ENCODE peak calls at places on chromosomes 12 and 14, in six cellular contexts. One of them, this sample, is unnamed. For H4K20me1, the result is how much of the 10 kb centered on the place peaks cover.

GRCh38 chr14:104140213-104140462 is 1.8 kb downstream of the KIF26A start:
- DNase-seq in DND-41: no peak
- DNase-seq in H9: no peak
- DNase-seq in GM23248: no peak
- DNase-seq in astrocyte: no peak
- DNase-seq in IMR-90: no peak
- DNase-seq in this sample: no peak

GRCh38 chr12:76083761-76084276 is 666 bp downstream of the NAP1L1 start:
- DNase-seq in H9: peak
- DNase-seq in IMR-90: peak
- DNase-seq in astrocyte: peak
- DNase-seq in GM23248: peak
- DNase-seq in DND-41: peak
- DNase-seq in this sample: peak

GRCh38 chr12:7075931-7076330 is 15.4 kb downstream of the C1S start:
- DNase-seq in GM23248: peak
- DNase-seq in H9: no peak
- DNase-seq in IMR-90: peak
- DNase-seq in DND-41: no peak
- DNase-seq in astrocyte: no peak
- DNase-seq in this sample: peak

GRCh38 chr12:78584695-78585094 is 279.9 kb upstream of the SYT1 start:
- DNase-seq in DND-41: no peak
- DNase-seq in astrocyte: no peak
- DNase-seq in H9: peak
- DNase-seq in GM23248: peak
- DNase-seq in IMR-90: peak
- DNase-seq in this sample: peak

GRCh38 chr12:7859552-7859951 is 13.2 kb downstream of the SLC2A14 start:
- DNase-seq in astrocyte: peak
- DNase-seq in GM23248: peak
- DNase-seq in DND-41: no peak
- DNase-seq in IMR-90: peak
- DNase-seq in H9: no peak
- DNase-seq in this sample: peak

GRCh38 chr14:105141026-105141425 is 27.6 kb downstream of the JAG2 start:
- DNase-seq in astrocyte: no peak
- DNase-seq in IMR-90: no peak
- DNase-seq in GM23248: no peak
- DNase-seq in DND-41: no peak
- DNase-seq in H9: peak
- DNase-seq in this sample: no peak

GRCh38 chr12:65742481-65742971 is 81.8 kb upstream of the HMGA2 start:
- DNase-seq in H9: no peak
- DNase-seq in astrocyte: peak
- DNase-seq in GM23248: peak
- DNase-seq in DND-41: no peak
- DNase-seq in IMR-90: peak
- DNase-seq in this sample: peak

GRCh38 chr14:77599894-77600293 is 16.5 kb downstream of the SPTLC2 start:
- DNase-seq in GM23248: no peak
- DNase-seq in H9: no peak
- DNase-seq in astrocyte: peak
- DNase-seq in IMR-90: no peak
- DNase-seq in DND-41: no peak
- DNase-seq in this sample: no peak

GRCh38 chr14:68780358-68781160 is 12.3 kb downstream of the ZFP36L1 start:
- DNase-seq in GM23248: peak
- DNase-seq in DND-41: peak
- DNase-seq in IMR-90: peak
- DNase-seq in H9: no peak
- DNase-seq in astrocyte: peak
- DNase-seq in this sample: peak

GRCh38 chr14:55354500-55354899 is 57.1 kb downstream of the ATG14 start:
- DNase-seq in IMR-90: peak
- DNase-seq in H9: peak
- DNase-seq in DND-41: peak
- DNase-seq in astrocyte: peak
- DNase-seq in GM23248: peak
- DNase-seq in this sample: peak

GRCh38 chr12:52434096-52434733 is at the start of gene KRT75:
- DNase-seq in H9: peak
- DNase-seq in IMR-90: no peak
- DNase-seq in GM23248: peak
- DNase-seq in astrocyte: peak
- DNase-seq in DND-41: no peak
- DNase-seq in this sample: no peak

GRCh38 chr12:80442426-80443222 is 1.4 kb upstream of the PTPRQ start:
- DNase-seq in DND-41: no peak
- DNase-seq in IMR-90: peak
- DNase-seq in H9: no peak
- DNase-seq in GM23248: no peak
- DNase-seq in astrocyte: peak
- DNase-seq in this sample: peak

GRCh38 chr12:94587266-94588241 is 62.8 kb downstream of the TMCC3 start:
- DNase-seq in IMR-90: no peak
- DNase-seq in astrocyte: no peak
- DNase-seq in H9: no peak
- DNase-seq in DND-41: no peak
- DNase-seq in GM23248: no peak
- DNase-seq in this sample: no peak

GRCh38 chr14:95527392-95528002 is 7.4 kb upstream of the GLRX5 start:
- DNase-seq in H9: no peak
- DNase-seq in DND-41: peak
- DNase-seq in IMR-90: peak
- DNase-seq in astrocyte: peak
- DNase-seq in GM23248: peak
- DNase-seq in this sample: peak

GRCh38 chr12:76199808-76200207 is 115.3 kb upstream of the NAP1L1 start:
- DNase-seq in astrocyte: peak
- DNase-seq in H9: no peak
- DNase-seq in IMR-90: peak
- DNase-seq in GM23248: peak
- DNase-seq in DND-41: no peak
- DNase-seq in this sample: peak

GRCh38 chr14:49428076-49428475 is 158.1 kb downstream of the RPS29 start:
- DNase-seq in astrocyte: no peak
- DNase-seq in DND-41: no peak
- DNase-seq in GM23248: no peak
- DNase-seq in H9: no peak
- DNase-seq in IMR-90: no peak
- DNase-seq in this sample: no peak

GRCh38 chr12:122939151-122939550 is 27.1 kb downstream of the ABCB9 start:
- DNase-seq in astrocyte: no peak
- DNase-seq in GM23248: no peak
- DNase-seq in DND-41: no peak
- DNase-seq in IMR-90: no peak
- DNase-seq in H9: no peak
- DNase-seq in this sample: no peak

GRCh38 chr14:86035882-86036281 is 505.9 kb downstream of the FLRT2 start:
- DNase-seq in IMR-90: no peak
- DNase-seq in DND-41: no peak
- DNase-seq in H9: peak
- DNase-seq in astrocyte: no peak
- DNase-seq in GM23248: peak
- DNase-seq in this sample: peak

GRCh38 chr12:103503546-103504480 is 8.0 kb upstream of the C12orf42 start:
- DNase-seq in DND-41: peak
- DNase-seq in IMR-90: no peak
- DNase-seq in astrocyte: no peak
- DNase-seq in GM23248: no peak
- DNase-seq in H9: peak
- DNase-seq in this sample: no peak

GRCh38 chr14:20278414-20278813 is 27.3 kb downstream of the TTC5 start:
- DNase-seq in GM23248: no peak
- DNase-seq in DND-41: peak
- DNase-seq in H9: no peak
- DNase-seq in astrocyte: no peak
- DNase-seq in IMR-90: peak
- DNase-seq in this sample: peak

GRCh38 chr14:51607677-51608076 is 44.0 kb upstream of the FRMD6 start:
- DNase-seq in GM23248: peak
- DNase-seq in astrocyte: no peak
- DNase-seq in DND-41: no peak
- DNase-seq in IMR-90: peak
- DNase-seq in H9: no peak
- DNase-seq in this sample: peak

GRCh38 chr14:50403433-50403832 is 6.8 kb upstream of the CDKL1 start:
- DNase-seq in GM23248: peak
- DNase-seq in astrocyte: no peak
- DNase-seq in DND-41: no peak
- DNase-seq in H9: no peak
- DNase-seq in IMR-90: peak
- DNase-seq in this sample: no peak

GRCh38 chr12:13817131-13817530 is 164.3 kb downstream of the GRIN2B start:
- DNase-seq in DND-41: no peak
- DNase-seq in astrocyte: no peak
- DNase-seq in GM23248: peak
- DNase-seq in IMR-90: no peak
- DNase-seq in H9: no peak
- DNase-seq in this sample: no peak

GRCh38 chr12:10211101-10211974 is 1.3 kb upstream of the GABARAPL1 start:
- DNase-seq in DND-41: no peak
- DNase-seq in GM23248: no peak
- DNase-seq in IMR-90: no peak
- DNase-seq in H9: no peak
- DNase-seq in astrocyte: no peak
- DNase-seq in this sample: peak

GRCh38 chr14:103273847-103274615 is 60.0 kb upstream of the EIF5 start:
- DNase-seq in H9: no peak
- DNase-seq in IMR-90: no peak
- DNase-seq in DND-41: no peak
- DNase-seq in GM23248: no peak
- DNase-seq in astrocyte: no peak
- DNase-seq in this sample: no peak

GRCh38 chr14:87205811-87206210 is 787.2 kb downstream of the GALC start:
- DNase-seq in DND-41: no peak
- DNase-seq in astrocyte: no peak
- DNase-seq in GM23248: no peak
- DNase-seq in H9: no peak
- DNase-seq in IMR-90: no peak
- DNase-seq in this sample: no peak

GRCh38 chr12:46531059-46531785 is 158.6 kb upstream of the SLC38A2 start:
- DNase-seq in GM23248: no peak
- DNase-seq in H9: no peak
- DNase-seq in DND-41: no peak
- DNase-seq in astrocyte: no peak
- DNase-seq in IMR-90: no peak
- DNase-seq in this sample: no peak

GRCh38 chr12:87779858-87780498 is 249.2 kb downstream of the C12orf50 start:
- DNase-seq in astrocyte: no peak
- DNase-seq in H9: no peak
- DNase-seq in IMR-90: no peak
- DNase-seq in GM23248: no peak
- DNase-seq in DND-41: no peak
- DNase-seq in this sample: no peak
- H3K9ac ChIP-seq in astrocyte: no peak
- H3K9ac ChIP-seq in H9: no peak
- H3K9ac ChIP-seq in IMR-90: no peak
- H3K9ac ChIP-seq in GM23248: no peak
- H3K9ac ChIP-seq in DND-41: no peak
- H3K9ac ChIP-seq in this sample: no peak

DNA sequence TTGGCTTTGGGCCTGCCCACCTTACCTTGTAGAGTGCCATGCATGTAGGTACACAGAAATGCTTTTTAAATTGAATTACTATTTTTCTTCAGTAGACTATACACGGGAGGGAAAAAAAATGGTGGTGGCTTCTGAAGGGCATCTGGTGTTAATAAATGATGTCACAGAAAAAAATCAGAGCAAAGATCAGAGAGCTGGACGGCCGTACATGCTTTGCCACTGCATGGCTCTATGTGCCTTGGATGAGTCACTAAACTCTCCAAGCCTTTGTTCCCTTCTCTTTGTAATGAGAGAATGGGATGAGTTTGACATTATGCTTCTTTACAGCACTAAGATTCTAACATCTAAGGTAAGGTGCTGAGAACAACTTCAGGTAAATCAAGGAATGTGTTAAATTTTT is 376.4 kb upstream of the DDHD1 start:
- DNase-seq in astrocyte: no peak
- DNase-seq in GM23248: peak
- DNase-seq in DND-41: no peak
- DNase-seq in IMR-90: no peak
- DNase-seq in H9: no peak
- DNase-seq in this sample: no peak
- H2AFZ ChIP-seq in astrocyte: no peak
- H2AFZ ChIP-seq in GM23248: no peak
- H2AFZ ChIP-seq in DND-41: no peak
- H2AFZ ChIP-seq in IMR-90: no peak
- H2AFZ ChIP-seq in H9: no peak
- H2AFZ ChIP-seq in this sample: no peak

GRCh38 chr12:1760566-1761382 is 59.6 kb upstream of the LRTM2 start:
- DNase-seq in DND-41: no peak
- DNase-seq in IMR-90: peak
- DNase-seq in H9: no peak
- DNase-seq in astrocyte: peak
- DNase-seq in GM23248: peak
- DNase-seq in this sample: peak

GRCh38 chr12:1766110-1766509 is 54.3 kb upstream of the LRTM2 start:
- DNase-seq in GM23248: no peak
- DNase-seq in astrocyte: no peak
- DNase-seq in DND-41: no peak
- DNase-seq in IMR-90: no peak
- DNase-seq in H9: no peak
- DNase-seq in this sample: no peak

GRCh38 chr12:1758887-1759286 is 61.5 kb upstream of the LRTM2 start:
- DNase-seq in DND-41: no peak
- DNase-seq in astrocyte: no peak
- DNase-seq in H9: no peak
- DNase-seq in GM23248: no peak
- DNase-seq in IMR-90: peak
- DNase-seq in this sample: peak

GRCh38 chr12:1767407-1768090 is 52.8 kb upstream of the LRTM2 start:
- DNase-seq in GM23248: no peak
- DNase-seq in DND-41: no peak
- DNase-seq in IMR-90: no peak
- DNase-seq in astrocyte: no peak
- DNase-seq in H9: no peak
- DNase-seq in this sample: no peak

GRCh38 chr12:1761857-1762256 is 58.5 kb upstream of the LRTM2 start:
- DNase-seq in GM23248: no peak
- DNase-seq in astrocyte: no peak
- DNase-seq in H9: no peak
- DNase-seq in IMR-90: no peak
- DNase-seq in DND-41: no peak
- DNase-seq in this sample: no peak
- H4K20me1 ChIP-seq in GM23248: under half
- H4K20me1 ChIP-seq in astrocyte: under half
- H4K20me1 ChIP-seq in H9: under half
- H4K20me1 ChIP-seq in IMR-90: under half
- H4K20me1 ChIP-seq in DND-41: under half
- H4K20me1 ChIP-seq in this sample: under half

GRCh38 chr12:124426594-124427550 is 132.0 kb downstream of the RFLNA start:
- DNase-seq in astrocyte: no peak
- DNase-seq in DND-41: no peak
- DNase-seq in GM23248: no peak
- DNase-seq in H9: no peak
- DNase-seq in IMR-90: no peak
- DNase-seq in this sample: no peak
- H3K9ac ChIP-seq in astrocyte: peak
- H3K9ac ChIP-seq in DND-41: no peak
- H3K9ac ChIP-seq in GM23248: no peak
- H3K9ac ChIP-seq in H9: no peak
- H3K9ac ChIP-seq in IMR-90: no peak
- H3K9ac ChIP-seq in this sample: peak

GRCh38 chr14:53807580-53807979 is 149.0 kb downstream of the BMP4 start:
- DNase-seq in IMR-90: no peak
- DNase-seq in astrocyte: no peak
- DNase-seq in H9: no peak
- DNase-seq in GM23248: no peak
- DNase-seq in DND-41: no peak
- DNase-seq in this sample: no peak
- H2AFZ ChIP-seq in IMR-90: no peak
- H2AFZ ChIP-seq in astrocyte: no peak
- H2AFZ ChIP-seq in H9: no peak
- H2AFZ ChIP-seq in GM23248: no peak
- H2AFZ ChIP-seq in DND-41: no peak
- H2AFZ ChIP-seq in this sample: no peak

This sample was measured in fibroblast of lung.